ENCODE peak calls at places on chromosomes 2 and 18, in six cellular contexts. N is body of pancreas, C is kidney, A is astrocyte, T is K562, I is fibroblast of lung. Y is an unnamed sample. For H3K4me1, the result is how much of the 10 kb centered on the place peaks cover.

GRCh38 chr2:241009601-241010530 is 11.4 kb downstream of the SNED1 start:
- DNase-seq in N (peak), C (peak), A (peak), T (no peak), I (peak), Y (peak)

GRCh38 chr18:26963292-26963691 is 97.8 kb upstream of the AQP4 start:
- DNase-seq in N (no peak), C (no peak), A (no peak), T (no peak), I (no peak), Y (no peak)

GRCh38 chr2:160652236-160652635 is 158.6 kb upstream of the RBMS1 start:
- DNase-seq in N (no peak), C (no peak), A (peak), T (no peak), I (no peak), Y (peak)

GRCh38 chr2:47595690-47596089 is 187.3 kb upstream of the MSH6 start:
- DNase-seq in N (no peak), C (no peak), A (no peak), T (no peak), I (no peak), Y (no peak)

GRCh38 chr18:41162191-41162590 is 792.8 kb upstream of the PIK3C3 start:
- DNase-seq in N (no peak), C (no peak), A (no peak), T (no peak), I (no peak), Y (no peak)

GRCh38 chr2:152186257-152186656 is 10.7 kb upstream of the STAM2 start:
- DNase-seq in N (no peak), C (no peak), A (no peak), T (no peak), I (no peak), Y (no peak)

GRCh38 chr2:112159454-112159921 is 21.3 kb downstream of the FBLN7 start:
- DNase-seq in N (no peak), C (no peak), A (no peak), T (no peak), I (no peak), Y (no peak)

GRCh38 chr2:149038442-149039212 is at the start of gene LYPD6B:
- DNase-seq in N (peak), C (peak), A (no peak), T (no peak), I (no peak), Y (no peak)

GRCh38 chr2:142825861-142826260 is 51.6 kb upstream of the KYNU start:
- DNase-seq in N (no peak), C (no peak), A (peak), T (no peak), I (peak), Y (no peak)

GRCh38 chr2:206159346-206160123 is at the start of the genes EEF1B2 and NDUFS1:
- DNase-seq in N (peak), C (peak), A (peak), T (peak), I (peak), Y (peak)

GRCh38 chr2:62186534-62186933 is 9.4 kb upstream of the B3GNT2 start:
- DNase-seq in N (no peak), C (no peak), A (no peak), T (no peak), I (peak), Y (no peak)

GRCh38 chr2:74817333-74817732 is 16.6 kb upstream of the HK2 start:
- DNase-seq in N (no peak), C (no peak), A (no peak), T (no peak), I (no peak), Y (no peak)

GRCh38 chr18:7856099-7856498 is 289.0 kb downstream of the PTPRM start:
- DNase-seq in N (no peak), C (no peak), A (no peak), T (no peak), I (no peak), Y (no peak)

GRCh38 chr2:65198737-65199136 is 28.9 kb upstream of the ACTR2 start:
- DNase-seq in N (no peak), C (no peak), A (peak), T (no peak), I (peak), Y (no peak)

GRCh38 chr2:109260886-109261700 is 132.1 kb downstream of the SH3RF3 start:
- DNase-seq in N (no peak), C (no peak), A (no peak), T (peak), I (no peak), Y (no peak)

GRCh38 chr2:201196803-201197202 is 13.9 kb downstream of the CASP10 start:
- DNase-seq in N (no peak), C (no peak), A (no peak), T (no peak), I (no peak), Y (no peak)

GRCh38 chr2:157825885-157826284 is 50.2 kb downstream of the ACVR1 start:
- DNase-seq in N (no peak), C (no peak), A (no peak), T (no peak), I (peak), Y (peak)

GRCh38 chr2:134823431-134823830 is 15.0 kb upstream of the ACMSD start:
- DNase-seq in N (no peak), C (no peak), A (no peak), T (no peak), I (no peak), Y (no peak)

GRCh38 chr2:11411768-11412448 is 54.1 kb downstream of the E2F6 start:
- DNase-seq in N (peak), C (no peak), A (no peak), T (peak), I (peak), Y (no peak)

GRCh38 chr18:23049698-23050373 is 85.4 kb upstream of the CABLES1 start:
- DNase-seq in N (no peak), C (no peak), A (no peak), T (no peak), I (no peak), Y (no peak)

GRCh38 chr2:201972621-201973255 is 60.9 kb upstream of the FZD7 start:
- DNase-seq in N (no peak), C (peak), A (no peak), T (no peak), I (no peak), Y (no peak)

GRCh38 chr2:14656146-14656545 is 23.6 kb downstream of the LRATD1 start:
- DNase-seq in N (no peak), C (no peak), A (no peak), T (no peak), I (no peak), Y (peak)

GRCh38 chr2:234395801-234396478 is 100.9 kb downstream of the ARL4C start:
- DNase-seq in N (no peak), C (no peak), A (no peak), T (no peak), I (no peak), Y (no peak)

GRCh38 chr2:127014630-127015029 is 92.3 kb downstream of the BIN1 start:
- DNase-seq in N (no peak), C (no peak), A (peak), T (no peak), I (peak), Y (peak)

GRCh38 chr2:231617059-231617926 is 24.6 kb downstream of the TEX44 start:
- DNase-seq in N (no peak), C (no peak), A (no peak), T (no peak), I (no peak), Y (no peak)

GRCh38 chr2:101759162-101759561 is 61.7 kb downstream of the MAP4K4 start:
- DNase-seq in N (no peak), C (no peak), A (peak), T (no peak), I (peak), Y (peak)

GRCh38 chr2:101763496-101764333 is 66.2 kb downstream of the MAP4K4 start:
- DNase-seq in N (no peak), C (no peak), A (no peak), T (no peak), I (no peak), Y (no peak)

GRCh38 chr2:101766337-101766736 is 68.8 kb downstream of the MAP4K4 start:
- DNase-seq in N (no peak), C (no peak), A (no peak), T (no peak), I (no peak), Y (no peak)

GRCh38 chr2:101766871-101767739 is 69.6 kb downstream of the MAP4K4 start:
- DNase-seq in N (no peak), C (no peak), A (peak), T (no peak), I (peak), Y (peak)

DNA sequence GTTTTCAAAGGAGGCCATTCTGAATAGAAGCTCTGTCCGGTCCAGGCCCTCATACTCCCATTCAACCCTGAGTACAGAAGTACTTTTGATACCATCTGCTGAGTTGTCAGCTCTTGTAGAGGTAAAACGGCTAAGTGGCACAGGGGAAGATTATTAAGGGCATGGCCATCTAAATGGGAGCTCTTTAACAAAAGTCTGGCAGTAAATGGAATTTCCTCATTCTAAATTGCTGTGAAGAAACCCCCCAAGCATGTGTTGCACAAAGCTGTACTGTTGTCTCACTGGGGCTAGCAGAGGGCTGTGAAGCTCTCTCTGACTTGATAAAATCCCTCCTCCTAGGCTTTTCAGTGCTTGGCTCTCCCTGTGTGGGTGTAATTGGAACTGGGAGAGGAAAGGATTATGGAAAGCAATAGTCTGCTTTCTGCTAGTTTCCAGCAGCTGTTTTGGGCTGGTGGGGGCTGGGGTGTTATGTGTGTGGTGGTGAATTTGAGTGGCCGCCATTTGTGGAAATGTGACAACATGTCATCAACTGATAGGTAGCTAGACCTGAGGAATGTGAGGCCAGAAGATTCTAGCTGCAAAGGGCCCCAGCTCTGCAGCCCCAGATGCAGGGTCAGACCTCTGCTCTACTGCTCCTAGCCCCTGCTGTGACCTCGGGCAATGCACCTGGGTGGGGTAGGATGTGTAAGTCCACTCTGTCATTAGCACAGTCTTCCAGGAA is 65.1 kb downstream of the MAP4K4 start:
- DNase-seq in N (no peak), C (no peak), A (no peak), T (no peak), I (no peak), Y (no peak)
- H3K4me1 ChIP-seq in N (under half), C (under half), A (under half), T (under half), I (under half), Y (under half)

GRCh38 chr18:46222093-46222492 is 117.9 kb downstream of the HAUS1 start:
- DNase-seq in N (no peak), C (no peak), A (no peak), T (no peak), I (no peak), Y (no peak)
- H3K27ac ChIP-seq in N (no peak), C (no peak), A (no peak), T (no peak), I (no peak), Y (no peak)

GRCh38 chr2:40256649-40257048 is 195.2 kb downstream of the SLC8A1 start:
- DNase-seq in N (no peak), C (no peak), A (no peak), T (no peak), I (no peak), Y (no peak)

GRCh38 chr2:40260437-40260836 is 191.5 kb downstream of the SLC8A1 start:
- DNase-seq in N (no peak), C (no peak), A (peak), T (no peak), I (no peak), Y (no peak)

GRCh38 chr2:40257812-40258457 is 194.0 kb downstream of the SLC8A1 start:
- DNase-seq in N (no peak), C (no peak), A (no peak), T (no peak), I (no peak), Y (no peak)

GRCh38 chr2:40256008-40256407 is 195.9 kb downstream of the SLC8A1 start:
- DNase-seq in N (no peak), C (no peak), A (no peak), T (no peak), I (no peak), Y (no peak)

GRCh38 chr2:40259900-40260299 is 192.0 kb downstream of the SLC8A1 start:
- DNase-seq in N (no peak), C (no peak), A (no peak), T (no peak), I (no peak), Y (no peak)
- H3K4me1 ChIP-seq in N (under half), C (under half), A (under half), T (under half), I (under half), Y (under half)

GRCh38 chr2:101153811-101154210 is 2.6 kb upstream of the TBC1D8 start:
- DNase-seq in N (no peak), C (no peak), A (no peak), T (no peak), I (no peak), Y (no peak)
- H3K27ac ChIP-seq in N (peak), C (no peak), A (no peak), T (no peak), I (no peak), Y (no peak)

DNA sequence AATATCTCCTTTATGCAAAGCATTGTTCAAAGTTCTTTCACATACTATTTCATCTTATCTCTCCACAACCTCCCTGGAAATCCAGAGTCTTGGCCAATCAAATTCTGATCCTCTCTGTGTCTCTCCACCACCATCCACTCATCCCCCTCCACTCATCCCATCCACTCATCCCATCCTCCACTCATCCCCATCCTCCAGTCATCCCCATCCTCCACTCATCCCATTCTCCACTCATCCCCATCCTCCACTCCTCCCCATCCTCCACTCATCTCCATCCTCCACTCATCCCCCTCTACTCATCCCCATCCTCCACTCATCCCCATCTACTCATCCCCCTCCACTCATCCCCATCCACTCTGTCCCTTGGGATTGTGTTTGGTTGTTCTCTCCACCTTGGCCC is 101.1 kb downstream of the BCL2 start:
- DNase-seq in N (no peak), C (no peak), A (no peak), T (no peak), I (no peak), Y (no peak)
- H3K4me1 ChIP-seq in N (under half), C (under half), A (under half), T (under half), I (under half), Y (under half)